ENCODE peak calls at places on chromosome 5, in six cellular contexts. T, H, L, X, E and A are unnamed samples.
A peak's percentile ranks its signal among the peaks of the same experiment; 100 is the strongest.

GRCh38 chr5:72167790-72168189 is 60.5 kb downstream of the MAP1B start:
- DNase-seq in T (no peak), E (no peak), L (no peak), H (no peak), X (no peak), A (no peak)

GRCh38 chr5:157478726-157479125 is 18.7 kb downstream of the NIPAL4 start:
- DNase-seq in H (no peak), X (no peak), L (peak; percentile 37), T (no peak), E (no peak), A (no peak)

GRCh38 chr5:36722913-36723312 is 116.5 kb downstream of the SLC1A3 start:
- DNase-seq in X (peak; percentile 78), T (no peak), E (no peak), H (no peak), L (no peak), A (no peak)

GRCh38 chr5:154238776-154239481 is 48.4 kb downstream of the GALNT10 start:
- DNase-seq in T (no peak), L (no peak), X (peak; percentile 61), H (no peak), E (no peak), A (no peak)

GRCh38 chr5:133849116-133849515 is 119.3 kb downstream of the C5orf15 start:
- DNase-seq in T (no peak), L (no peak), X (no peak), E (no peak), H (no peak), A (no peak)

GRCh38 chr5:52798952-52799351 is 11.2 kb downstream of the ITGA1 start:
- DNase-seq in L (no peak), H (no peak), X (no peak), E (no peak), T (no peak), A (no peak)

GRCh38 chr5:122142480-122142879 is 13.1 kb downstream of the ZNF474 start:
- DNase-seq in L (no peak), H (no peak), X (no peak), T (no peak), E (no peak), A (no peak)

GRCh38 chr5:66222455-66222854 is 78.4 kb downstream of the SREK1 start:
- DNase-seq in X (peak; percentile 71), E (no peak), T (no peak), H (no peak), L (no peak), A (no peak)

GRCh38 chr5:168438349-168438748 is 47.9 kb upstream of the RARS1 start:
- DNase-seq in E (no peak), T (no peak), X (no peak), H (no peak), L (no peak), A (no peak)

GRCh38 chr5:73312146-73312871 is 136.3 kb downstream of the FOXD1 start:
- DNase-seq in X (peak; percentile 53), T (no peak), H (peak; percentile 31), L (no peak), E (no peak), A (no peak)

GRCh38 chr5:50420343-50420935 is 20.6 kb downstream of the EMB start:
- DNase-seq in E (no peak), H (no peak), T (no peak), L (no peak), X (no peak), A (no peak)

GRCh38 chr5:36301858-36302603 is at the start of gene RANBP3L:
- DNase-seq in T (peak; percentile 11), H (no peak), E (no peak), X (peak; percentile 21), L (no peak), A (no peak)

GRCh38 chr5:80309871-80310665 is 9.7 kb upstream of the SPZ1 start:
- DNase-seq in T (no peak), L (no peak), X (no peak), H (no peak), E (no peak), A (no peak)

DNA sequence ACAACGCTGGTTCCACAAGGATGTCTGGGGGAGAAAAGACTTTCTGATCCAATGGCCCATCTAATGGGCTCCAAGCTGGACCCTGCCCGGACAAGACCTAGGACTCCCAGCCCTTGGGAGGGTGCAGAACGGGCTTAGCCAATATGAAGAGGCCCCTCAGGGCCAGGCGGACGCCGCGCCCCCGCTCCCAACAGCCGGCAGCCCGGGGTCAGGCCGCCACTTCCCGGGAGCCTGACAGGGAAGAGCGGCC is 493 bp downstream of the P4HA2 start:
- DNase-seq in L (no peak), X (no peak), H (no peak), E (no peak), T (no peak), A (no peak)
- H3K4me3 ChIP-seq in L (peak overlapping the region; percentile 78), X (peak overlapping the region; percentile 61), H (peak overlapping the region; percentile 48), E (peak overlapping the region; percentile 82), T (peak overlapping the region; percentile 52), A (peak overlapping the region; percentile 87)

DNA sequence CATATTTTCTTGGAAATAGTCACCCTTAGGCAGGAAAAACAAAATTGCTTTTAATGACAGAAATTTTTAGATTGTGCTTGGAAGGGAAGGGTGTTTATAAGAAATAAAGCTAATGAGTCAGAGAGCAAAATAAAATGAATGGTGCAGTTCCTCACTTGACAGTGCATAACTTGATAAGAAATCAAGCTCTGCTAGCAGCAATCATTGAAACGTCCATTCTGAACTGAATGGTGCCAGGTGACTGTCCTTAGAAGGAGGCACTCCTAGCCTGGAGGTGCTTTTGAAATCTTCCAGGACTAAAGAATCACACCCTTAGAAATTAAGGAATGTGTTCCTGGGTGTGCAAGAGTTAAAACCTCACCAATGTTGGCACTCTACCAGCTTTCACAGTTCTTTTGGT is 202.5 kb downstream of the EFNA5 start:
- DNase-seq in H (no peak), L (no peak), E (no peak), T (no peak), X (no peak), A (no peak)
- H3K4me3 ChIP-seq in H (no peak overlapping the region), L (no peak overlapping the region), E (no peak overlapping the region), T (no peak overlapping the region), X (no peak overlapping the region), A (no peak overlapping the region)

GRCh38 chr5:172778223-172778814 is 7.3 kb upstream of the DUSP1 start:
- DNase-seq in L (peak; percentile 80), E (peak; percentile 93), T (no peak), X (no peak), H (no peak), A (peak; percentile 35)
- H3K4me3 ChIP-seq in L (no peak overlapping the region), E (peak overlapping the region; percentile 6), T (no peak overlapping the region), X (no peak overlapping the region), H (no peak overlapping the region), A (no peak overlapping the region)

GRCh38 chr5:158609729-158610128 is 490.0 kb downstream of the EBF1 start:
- DNase-seq in T (no peak), E (no peak), X (no peak), L (no peak), H (no peak), A (no peak)
- H3K4me3 ChIP-seq in T (no peak overlapping the region), E (no peak overlapping the region), X (no peak overlapping the region), L (no peak overlapping the region), H (no peak overlapping the region), A (no peak overlapping the region)

GRCh38 chr5:88938488-88938887 is 55.5 kb upstream of the MEF2C start:
- DNase-seq in T (no peak), L (no peak), H (no peak), X (no peak), E (no peak), A (no peak)
- H3K4me3 ChIP-seq in T (no peak overlapping the region), L (no peak overlapping the region), H (no peak overlapping the region), X (no peak overlapping the region), E (no peak overlapping the region), A (no peak overlapping the region)

GRCh38 chr5:148995791-148996190 is 67.1 kb downstream of the SH3TC2 start:
- DNase-seq in L (no peak), T (no peak), H (no peak), E (no peak), X (no peak), A (no peak)
- H3K4me3 ChIP-seq in L (no peak overlapping the region), T (no peak overlapping the region), H (no peak overlapping the region), E (no peak overlapping the region), X (no peak overlapping the region), A (no peak overlapping the region)

DNA sequence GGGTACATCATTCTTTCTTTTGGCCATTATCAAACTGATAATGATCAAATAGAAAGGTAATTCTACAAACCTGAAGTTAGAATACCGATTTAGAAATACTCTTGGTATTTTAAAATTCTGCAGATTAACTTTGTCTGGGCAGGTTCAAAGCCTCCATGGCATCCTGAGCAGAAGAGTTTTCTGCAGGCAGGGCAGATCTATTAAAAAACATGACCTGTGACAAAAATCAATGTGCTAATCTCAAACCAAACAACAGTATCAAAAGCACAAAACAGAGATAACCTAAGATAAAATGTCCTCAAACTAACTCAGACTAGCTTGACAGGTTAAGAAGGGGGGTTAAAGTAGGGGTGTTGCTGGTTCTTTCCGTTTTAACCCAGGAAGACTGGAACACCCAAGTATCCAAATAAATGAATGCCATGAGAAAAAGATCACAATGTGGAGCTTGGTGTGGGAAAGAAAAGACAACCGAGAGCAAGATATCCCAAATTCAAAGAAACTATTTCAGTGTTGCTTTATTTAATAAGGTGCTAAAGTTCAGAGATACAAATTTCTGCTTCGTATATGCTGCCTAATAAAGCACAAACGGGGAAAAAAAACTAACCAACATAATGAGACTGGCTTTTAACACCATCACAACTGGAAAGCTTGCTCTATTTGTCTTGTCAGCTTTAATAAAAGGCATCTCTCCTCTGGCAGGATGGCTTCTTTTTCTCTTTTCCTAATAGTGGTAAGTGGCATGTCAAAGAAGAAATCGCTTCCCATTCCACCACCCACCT is 2.4 kb downstream of the EFNA5 start:
- DNase-seq in H (no peak), L (no peak), T (no peak), X (no peak), E (no peak), A (no peak)
- H3K4me3 ChIP-seq in H (no peak overlapping the region), L (peak overlapping the region; percentile 63), T (peak overlapping the region; percentile 89), X (peak overlapping the region; percentile 90), E (no peak overlapping the region), A (peak overlapping the region; percentile 63)

GRCh38 chr5:143889986-143890385 is 78.0 kb downstream of the HMHB1 start:
- DNase-seq in H (no peak), E (no peak), T (no peak), L (no peak), X (no peak), A (no peak)

GRCh38 chr5:143887901-143888648 is 76.1 kb downstream of the HMHB1 start:
- DNase-seq in L (no peak), T (no peak), X (no peak), E (no peak), H (no peak), A (no peak)

GRCh38 chr5:143888912-143889311 is 77.0 kb downstream of the HMHB1 start:
- DNase-seq in E (no peak), L (no peak), H (no peak), T (no peak), X (no peak), A (no peak)

GRCh38 chr5:143887302-143887638 is 75.3 kb downstream of the HMHB1 start:
- DNase-seq in T (no peak), H (peak; percentile 4), E (no peak), L (no peak), X (no peak), A (no peak)

DNA sequence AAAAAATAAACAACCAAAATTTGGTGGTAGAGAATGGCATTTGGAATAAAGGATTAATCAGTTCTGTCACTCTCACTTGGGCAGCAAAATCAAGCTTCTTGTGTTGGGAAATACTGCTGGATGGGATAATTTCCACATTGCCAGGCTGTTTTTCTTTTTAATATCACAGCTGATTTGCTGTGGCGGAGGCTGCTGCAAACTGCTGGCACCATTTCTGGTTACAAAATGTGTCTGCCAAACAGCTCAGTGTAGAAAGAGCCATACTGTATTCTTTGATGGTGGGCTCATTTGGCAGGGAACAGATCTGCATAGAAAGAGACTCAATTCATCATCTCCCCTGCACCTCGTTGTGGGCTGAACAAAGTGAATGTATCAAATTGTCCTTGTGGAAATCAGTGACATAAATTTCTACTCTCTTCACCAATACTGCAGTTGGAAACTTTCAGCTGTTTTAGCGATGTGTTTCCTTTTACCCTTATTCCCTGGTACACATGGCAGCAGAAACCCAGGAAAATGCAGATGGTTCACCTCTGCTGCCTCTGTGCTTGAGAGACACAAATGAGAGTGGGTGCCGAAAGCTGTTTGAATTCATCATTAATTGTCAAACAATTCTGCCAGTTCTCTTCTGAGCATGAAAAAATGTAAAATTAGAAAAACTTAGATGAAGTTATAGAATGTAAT is 74.8 kb downstream of the HMHB1 start:
- DNase-seq in T (no peak), E (no peak), X (no peak), H (no peak), L (no peak), A (no peak)
- H3K4me3 ChIP-seq in T (no peak overlapping the region), E (no peak overlapping the region), X (no peak overlapping the region), H (no peak overlapping the region), L (no peak overlapping the region), A (no peak overlapping the region)